ENCODE peak calls at places on chromosome 14, in five cellular contexts. O is heart right ventricle; A is GM12864; D is cardiac fibroblast; B is CD8-positive, alpha-beta T cell. M is an unnamed sample.

GRCh38 chr14:36068777-36069534 is 107.6 kb downstream of the PTCSC3 start:
- DNase-seq in D (peak), A (no peak), O (no peak), B (no peak), M (peak)

GRCh38 chr14:106013879-106014376 is 487.5 kb downstream of the TMEM121 start:
- DNase-seq in O (no peak), D (no peak), B (no peak), A (no peak), M (no peak)

GRCh38 chr14:62179367-62180018 is 417.3 kb downstream of the SNAPC1 start:
- DNase-seq in B (no peak), O (peak), D (peak), A (peak), M (peak)

GRCh38 chr14:50320279-50320678 is 8.2 kb downstream of the DMAC2L start:
- DNase-seq in A (no peak), D (peak), B (no peak), O (no peak), M (peak)

GRCh38 chr14:35632276-35633071 is 98.5 kb downstream of the INSM2 start:
- DNase-seq in D (peak), O (no peak), A (no peak), B (no peak), M (peak)

GRCh38 chr14:22898302-22898894 is 15.4 kb downstream of the REM2 start:
- DNase-seq in A (no peak), O (no peak), D (peak), B (no peak), M (peak)

GRCh38 chr14:41607119-41607785 is 576 bp downstream of the LRFN5 start:
- DNase-seq in B (no peak), D (peak), A (no peak), O (no peak), M (no peak)

GRCh38 chr14:95876769-95877490 is at the start of gene TUNAR:
- DNase-seq in B (no peak), D (peak), O (no peak), A (no peak), M (no peak)

GRCh38 chr14:96573473-96574100 is 71.4 kb downstream of the PAPOLA start:
- DNase-seq in A (no peak), D (no peak), O (no peak), B (no peak), M (no peak)

GRCh38 chr14:91261115-91261514 is 16.6 kb upstream of the GPR68 start:
- DNase-seq in O (no peak), A (no peak), B (no peak), D (no peak), M (no peak)

GRCh38 chr14:83566567-83566966 is 1963.4 kb upstream of the FLRT2 start:
- DNase-seq in D (no peak), A (no peak), B (no peak), O (no peak), M (no peak)

GRCh38 chr14:51004352-51004800 is 60.1 kb upstream of the PYGL start:
- DNase-seq in A (no peak), O (no peak), D (no peak), B (no peak), M (no peak)

GRCh38 chr14:73238941-73239340 is 1.6 kb downstream of the PAPLN start:
- DNase-seq in D (no peak), B (no peak), O (no peak), A (no peak), M (no peak)
- H3K4me3 ChIP-seq in D (peak), B (no peak), O (peak), A (no peak), M (no peak)

GRCh38 chr14:71586131-71586893 is 345.9 kb upstream of the RGS6 start:
- DNase-seq in O (no peak), B (no peak), A (no peak), D (peak), M (peak)
- H3K4me3 ChIP-seq in O (peak), B (no peak), A (no peak), D (peak), M (no peak)

GRCh38 chr14:75979641-75980422 is 2.0 kb downstream of the TGFB3 start:
- DNase-seq in D (no peak), A (no peak), O (no peak), B (no peak), M (no peak)
- H3K4me3 ChIP-seq in D (peak), A (no peak), O (peak), B (no peak), M (no peak)

GRCh38 chr14:31879661-31880348 is 197.3 kb upstream of the ARHGAP5 start:
- DNase-seq in O (no peak), A (no peak), B (no peak), D (no peak), M (no peak)

GRCh38 chr14:31880935-31881334 is 196.2 kb upstream of the ARHGAP5 start:
- DNase-seq in D (peak), O (no peak), A (no peak), B (no peak), M (peak)

GRCh38 chr14:31876741-31877140 is 200.4 kb upstream of the ARHGAP5 start:
- DNase-seq in D (no peak), O (no peak), B (no peak), A (no peak), M (no peak)

GRCh38 chr14:31881531-31882310 is 195.4 kb upstream of the ARHGAP5 start:
- DNase-seq in A (no peak), D (peak), B (no peak), O (no peak), M (no peak)

DNA sequence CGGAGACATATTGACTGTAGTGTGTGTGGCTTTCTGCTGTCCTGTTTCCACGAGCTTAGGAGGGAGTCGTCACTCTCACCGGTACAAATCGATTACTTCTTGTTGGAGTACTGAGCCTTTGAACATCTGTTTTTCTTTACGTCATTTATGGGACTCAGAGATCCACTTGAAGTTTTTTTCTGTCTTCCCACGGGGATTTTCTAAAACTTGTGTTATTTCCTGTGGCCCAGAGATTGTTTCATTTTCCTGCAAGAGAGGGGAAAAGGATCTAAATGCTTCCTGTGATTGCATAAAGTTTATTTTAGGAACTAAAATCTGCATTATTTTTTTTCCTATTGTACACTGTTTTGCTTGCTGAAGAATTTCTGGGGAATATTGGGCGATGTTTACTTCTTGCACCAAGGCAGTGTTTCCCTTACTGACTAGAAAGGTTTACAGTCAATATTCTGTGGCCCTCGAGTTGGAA is 199.7 kb upstream of the ARHGAP5 start:
- DNase-seq in D (peak), A (no peak), B (no peak), O (peak), M (no peak)
- H3K4me3 ChIP-seq in D (no peak), A (no peak), B (no peak), O (peak), M (no peak)

GRCh38 chr14:55130194-55130550 is 1.1 kb downstream of the LGALS3 start:
- DNase-seq in D (peak), B (no peak), A (no peak), O (no peak), M (peak)
- H3K4me3 ChIP-seq in D (peak), B (no peak), A (peak), O (peak), M (peak)

GRCh38 chr14:78401866-78402265 is 231.7 kb downstream of the NRXN3 start:
- DNase-seq in O (no peak), B (no peak), D (peak), A (no peak), M (peak)
- H3K4me3 ChIP-seq in O (no peak), B (no peak), D (no peak), A (no peak), M (no peak)

GRCh38 chr14:104692939-104693315 is 3.5 kb downstream of the INF2 start:
- DNase-seq in O (no peak), B (no peak), A (no peak), D (no peak), M (no peak)

GRCh38 chr14:104690861-104691455 is 1.5 kb downstream of the INF2 start:
- DNase-seq in A (no peak), O (no peak), B (no peak), D (no peak), M (no peak)

GRCh38 chr14:104692261-104692938 is 3.0 kb downstream of the INF2 start:
- DNase-seq in B (no peak), A (no peak), O (no peak), D (no peak), M (no peak)

GRCh38 chr14:104690266-104690711 is 871 bp downstream of the INF2 start:
- DNase-seq in A (no peak), B (no peak), D (no peak), O (no peak), M (no peak)

DNA sequence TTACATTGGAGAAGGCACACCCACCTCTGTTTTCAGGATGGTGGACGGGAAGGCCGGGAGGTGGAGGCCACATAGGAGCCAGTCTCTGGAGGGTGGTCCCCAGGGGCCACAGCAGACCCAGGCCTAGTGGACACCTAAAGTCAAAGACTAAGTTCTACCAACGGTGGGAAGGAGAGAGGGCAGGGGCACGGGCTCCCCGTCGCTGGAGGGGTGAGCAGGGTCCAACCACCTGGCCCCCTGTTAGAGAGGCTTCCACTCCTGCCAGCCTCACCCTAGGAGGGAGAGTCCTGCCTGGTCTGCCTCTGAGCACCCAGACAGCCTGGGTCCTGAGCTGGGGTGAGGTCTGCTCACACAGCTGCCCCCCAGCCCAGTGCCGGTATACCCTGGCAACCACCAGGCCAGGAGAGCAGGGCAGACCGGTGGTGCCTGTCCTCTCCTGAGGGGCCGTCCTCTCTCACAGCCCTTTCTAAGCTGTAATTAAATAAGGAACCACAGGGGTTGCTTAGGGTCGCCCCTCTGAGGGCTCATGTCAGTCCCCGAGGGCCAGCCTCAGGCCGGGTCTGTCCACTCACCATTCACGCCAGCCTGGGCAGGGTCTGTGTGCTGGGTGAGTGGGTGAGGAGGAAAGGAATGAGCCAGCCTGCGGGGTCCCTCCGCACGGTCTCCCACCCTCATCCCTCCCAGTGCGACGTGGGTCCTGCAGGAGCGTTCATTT is 2.3 kb downstream of the INF2 start:
- DNase-seq in O (no peak), B (no peak), D (no peak), A (no peak), M (no peak)
- H3K4me3 ChIP-seq in O (peak), B (peak), D (no peak), A (no peak), M (no peak)

GRCh38 chr14:52926994-52927393 is 23.9 kb downstream of the FERMT2 start:
- DNase-seq in B (no peak), D (peak), A (no peak), O (no peak), M (peak)
- H3K4me3 ChIP-seq in B (no peak), D (no peak), A (no peak), O (no peak), M (no peak)

GRCh38 chr14:99758121-99758871 is 34.9 kb upstream of the EML1 start:
- DNase-seq in A (no peak), O (no peak), B (no peak), D (peak), M (peak)
- H3K4me3 ChIP-seq in A (no peak), O (no peak), B (no peak), D (no peak), M (no peak)

GRCh38 chr14:67620217-67620789 is 583 bp downstream of the ARG2 start:
- DNase-seq in B (no peak), O (no peak), A (no peak), D (no peak), M (peak)
- H3K4me3 ChIP-seq in B (peak), O (peak), A (peak), D (peak), M (peak)